ENCODE peak calls at places on chromosomes 7 and 10, in four cellular contexts. L is activated T-helper 1 cell treated with anti-CD3 and anti-CD28 coated beads, Interleukin-2, amount 50 U/mL, for 16 hours; G is mucosa of gallbladder; N is activated CD4-positive, alpha-beta memory T cell treated with anti-CD3 and anti-CD28 coated beads, Interleukin-2, amount 10 ng/mL, durations not matched to agents 7 days and 5 days. O is an unnamed sample.

GRCh38 chr10:78981970-78982281 is 86.8 kb upstream of the ZMIZ1 start:
- DNase-seq in L (no peak), G (no peak), N (no peak), O (no peak)

GRCh38 chr10:19347592-19347991 is 299.0 kb downstream of the MALRD1 start:
- DNase-seq in L (no peak), G (no peak), N (no peak), O (no peak)

GRCh38 chr10:52870562-52870961 is 98.0 kb upstream of the MBL2 start:
- DNase-seq in L (no peak), G (no peak), N (no peak), O (no peak)

GRCh38 chr7:93747019-93747418 is 143.5 kb downstream of the TFPI2 start:
- DNase-seq in L (no peak), G (no peak), N (no peak), O (no peak)

GRCh38 chr7:137943132-137943551 is 58.7 kb downstream of the CREB3L2 start:
- DNase-seq in L (no peak), G (no peak), N (no peak), O (no peak)

GRCh38 chr7:55569797-55570196 is 2.5 kb downstream of the VOPP1 start:
- DNase-seq in L (no peak), G (no peak), N (no peak), O (no peak)

GRCh38 chr7:33099154-33099940 is 9.9 kb downstream of the RP9 start:
- DNase-seq in L (no peak), G (no peak), N (no peak), O (no peak)

GRCh38 chr7:102916881-102917280 is 4.1 kb downstream of the LRRC17 start:
- DNase-seq in L (no peak), G (no peak), N (no peak), O (no peak)

GRCh38 chr7:50509459-50509858 is 55.7 kb downstream of the DDC start:
- DNase-seq in L (no peak), G (no peak), N (no peak), O (no peak)

GRCh38 chr7:15309891-15310290 is 251.9 kb downstream of the AGMO start:
- DNase-seq in L (no peak), G (no peak), N (no peak), O (no peak)

GRCh38 chr10:88343761-88344484 is 239.2 kb downstream of the RNLS start:
- DNase-seq in L (no peak), G (no peak), N (no peak), O (no peak)

GRCh38 chr10:83764681-83765080 is 374.6 kb upstream of the GHITM start:
- DNase-seq in L (no peak), G (no peak), N (no peak), O (no peak)

GRCh38 chr10:47372726-47373125 is 11.4 kb downstream of the ZNF488 start:
- DNase-seq in L (no peak), G (no peak), N (peak; percentile 15), O (no peak)

GRCh38 chr7:127629268-127629854 is 11.4 kb upstream of the PAX4 start:
- DNase-seq in L (no peak), G (no peak), N (peak; percentile 28), O (no peak)

GRCh38 chr7:128860158-128861073 is 2.2 kb upstream of the ATP6V1F start:
- DNase-seq in L (no peak), G (no peak), N (no peak), O (no peak)

GRCh38 chr7:142714375-142714774 is 34.9 kb upstream of the PRSS1 start:
- DNase-seq in L (no peak), G (no peak), N (peak; percentile 52), O (no peak)

GRCh38 chr10:21424511-21424910 is 101.0 kb downstream of the SKIDA1 start:
- DNase-seq in L (no peak), G (no peak), N (no peak), O (no peak)

GRCh38 chr7:128425851-128426250 is 16.1 kb upstream of the IMPDH1 start:
- DNase-seq in L (peak; percentile 75), G (peak; percentile 73), N (peak; percentile 82), O (peak; percentile 82)

GRCh38 chr10:69398466-69398865 is 18.3 kb downstream of the TACR2 start:
- DNase-seq in L (no peak), G (no peak), N (no peak), O (no peak)

GRCh38 chr10:16439294-16439693 is 2.5 kb downstream of the PTER start:
- DNase-seq in L (no peak), G (no peak), N (no peak), O (no peak)

GRCh38 chr7:79968249-79968648 is 166.4 kb upstream of the GNAI1 start:
- DNase-seq in L (no peak), G (no peak), N (no peak), O (no peak)

GRCh38 chr10:20682782-20683181 is 214.3 kb downstream of the NEBL start:
- DNase-seq in L (no peak), G (no peak), N (no peak), O (no peak)

GRCh38 chr7:21256310-21256877 is 171.5 kb upstream of the SP4 start:
- DNase-seq in L (no peak), G (peak; percentile 14), N (peak; percentile 39), O (peak; percentile 1)

GRCh38 chr7:19145429-19146201 is 394 bp upstream of the FERD3L start:
- DNase-seq in L (no peak), G (no peak), N (no peak), O (no peak)

GRCh38 chr7:91168766-91169518 is 95.3 kb upstream of the FZD1 start:
- DNase-seq in L (no peak), G (no peak), N (no peak), O (no peak)

GRCh38 chr7:134750083-134751062 is 29.1 kb upstream of the CALD1 start:
- DNase-seq in L (peak; percentile 47), G (peak; percentile 31), N (peak; percentile 66), O (peak; percentile 69)